ENCODE peak calls at places on chromosomes 2 and 18, in nine cellular contexts. K is stomach, G is fibroblast of villous mesenchyme, J is cardiac muscle cell, Y is type B pancreatic cell, R is GM23338, I is HFF-Myc, A is H9, D is Calu3. Z is an unnamed sample.

GRCh38 chr2:75592028-75592427 is 31.3 kb upstream of the EVA1A start:
- DNase-seq in K (no peak), G (peak), J (no peak), Y (no peak), R (no peak), I (no peak), A (no peak), D (no peak), Z (no peak)

GRCh38 chr2:205822578-205822977 is 140.3 kb downstream of the NRP2 start:
- DNase-seq in K (no peak), G (peak), J (no peak), Y (no peak), R (no peak), I (no peak), A (no peak), D (no peak), Z (no peak)

GRCh38 chr18:1676387-1676786 is 771.7 kb downstream of the ADCYAP1 start:
- DNase-seq in K (no peak), G (no peak), J (no peak), Y (no peak), R (no peak), I (no peak), A (no peak), D (no peak), Z (no peak)

GRCh38 chr2:217289909-217290283 is 430.0 kb upstream of the TNP1 start:
- DNase-seq in K (no peak), G (peak), J (peak), Y (no peak), R (peak), I (no peak), A (no peak), D (no peak), Z (no peak)

GRCh38 chr2:61405813-61406212 is 65.1 kb downstream of the USP34 start:
- DNase-seq in K (no peak), G (peak), J (no peak), Y (no peak), R (no peak), I (no peak), A (no peak), D (no peak), Z (no peak)

GRCh38 chr18:62790836-62791772 is 75.8 kb downstream of the PHLPP1 start:
- DNase-seq in K (no peak), G (peak), J (no peak), Y (no peak), R (no peak), I (no peak), A (no peak), D (no peak), Z (no peak)

GRCh38 chr2:72925328-72925943 is 8.1 kb downstream of the EMX1 start:
- DNase-seq in K (peak), G (no peak), J (peak), Y (peak), R (peak), I (no peak), A (peak), D (no peak), Z (no peak)

GRCh38 chr2:78992451-78992806 is 33.1 kb upstream of the REG3G start:
- DNase-seq in K (no peak), G (no peak), J (peak), Y (no peak), R (peak), I (no peak), A (peak), D (no peak), Z (peak)

GRCh38 chr18:35203001-35203553 is 37.8 kb upstream of the ZNF397 start:
- DNase-seq in K (no peak), G (no peak), J (no peak), Y (no peak), R (no peak), I (no peak), A (no peak), D (no peak), Z (no peak)

GRCh38 chr2:54966165-54966819 is 84.0 kb downstream of the RTN4 start:
- DNase-seq in K (no peak), G (no peak), J (no peak), Y (no peak), R (no peak), I (no peak), A (no peak), D (no peak), Z (no peak)

GRCh38 chr2:53994735-53995538 is 24.1 kb upstream of the PSME4 start:
- DNase-seq in K (no peak), G (no peak), J (no peak), Y (no peak), R (no peak), I (no peak), A (no peak), D (no peak), Z (no peak)

GRCh38 chr2:229870903-229871650 is 50.7 kb downstream of the TRIP12 start:
- DNase-seq in K (no peak), G (no peak), J (no peak), Y (no peak), R (no peak), I (peak), A (no peak), D (no peak), Z (no peak)

GRCh38 chr2:68369340-68369734 is 4.3 kb downstream of the PLEK start:
- DNase-seq in K (no peak), G (no peak), J (no peak), Y (no peak), R (no peak), I (no peak), A (no peak), D (no peak), Z (no peak)

GRCh38 chr2:46902465-46902864 is 13.1 kb downstream of the MCFD2 start:
- DNase-seq in K (no peak), G (no peak), J (no peak), Y (no peak), R (no peak), I (no peak), A (no peak), D (no peak), Z (no peak)

GRCh38 chr18:3931013-3931315 is 481.0 kb downstream of the TGIF1 start:
- DNase-seq in K (no peak), G (no peak), J (no peak), Y (no peak), R (no peak), I (no peak), A (no peak), D (no peak), Z (no peak)

GRCh38 chr18:64409511-64409910 is 260.6 kb upstream of the LINC00305 start:
- DNase-seq in K (no peak), G (no peak), J (peak), Y (no peak), R (peak), I (no peak), A (no peak), D (peak), Z (no peak)

GRCh38 chr18:11955299-11956029 is 25.8 kb upstream of the IMPA2 start:
- DNase-seq in K (no peak), G (peak), J (no peak), Y (no peak), R (peak), I (peak), A (peak), D (no peak), Z (no peak)

GRCh38 chr2:45469314-45470099 is 141.6 kb downstream of the SRBD1 start:
- DNase-seq in K (no peak), G (peak), J (no peak), Y (no peak), R (no peak), I (no peak), A (no peak), D (peak), Z (no peak)

GRCh38 chr2:31089645-31090044 is 48.6 kb downstream of the GALNT14 start:
- DNase-seq in K (no peak), G (no peak), J (no peak), Y (no peak), R (peak), I (no peak), A (no peak), D (no peak), Z (no peak)

GRCh38 chr18:48915621-48916425 is 34.9 kb downstream of the SMAD7 start:
- DNase-seq in K (no peak), G (peak), J (no peak), Y (no peak), R (no peak), I (no peak), A (peak), D (no peak), Z (no peak)

GRCh38 chr18:74065366-74065765 is 82.3 kb downstream of the FBXO15 start:
- DNase-seq in K (no peak), G (no peak), J (no peak), Y (no peak), R (no peak), I (no peak), A (no peak), D (no peak), Z (no peak)

GRCh38 chr2:18611184-18611583 is 21.8 kb upstream of the NT5C1B start:
- DNase-seq in K (no peak), G (no peak), J (no peak), Y (no peak), R (no peak), I (no peak), A (no peak), D (no peak), Z (no peak)

GRCh38 chr18:33755918-33756590 is 178.0 kb downstream of the ASXL3 start:
- DNase-seq in K (no peak), G (peak), J (no peak), Y (no peak), R (no peak), I (peak), A (no peak), D (peak), Z (no peak)

GRCh38 chr2:201907128-201907886 is 101.0 kb downstream of the CDK15 start:
- DNase-seq in K (no peak), G (peak), J (peak), Y (no peak), R (no peak), I (no peak), A (no peak), D (no peak), Z (no peak)

GRCh38 chr2:111944536-111945210 is 46.3 kb downstream of the MERTK start:
- DNase-seq in K (no peak), G (no peak), J (no peak), Y (no peak), R (no peak), I (no peak), A (no peak), D (no peak), Z (no peak)

GRCh38 chr18:4430836-4431235 is 24.3 kb downstream of the DLGAP1 start:
- DNase-seq in K (no peak), G (no peak), J (no peak), Y (no peak), R (no peak), I (no peak), A (no peak), D (no peak), Z (no peak)

GRCh38 chr2:46943881-46944798 is 28.5 kb upstream of the MCFD2 start:
- DNase-seq in K (no peak), G (no peak), J (no peak), Y (no peak), R (no peak), I (no peak), A (no peak), D (no peak), Z (no peak)

GRCh38 chr2:147763861-147764260 is 81.0 kb upstream of the ACVR2A start:
- DNase-seq in K (no peak), G (no peak), J (no peak), Y (no peak), R (no peak), I (no peak), A (no peak), D (no peak), Z (no peak)

GRCh38 chr2:194819367-194819766 is 837.7 kb upstream of the SLC39A10 start:
- DNase-seq in K (no peak), G (no peak), J (peak), Y (no peak), R (peak), I (no peak), A (no peak), D (peak), Z (no peak)

GRCh38 chr2:53593891-53594585 is 173.6 kb upstream of the CHAC2 start:
- DNase-seq in K (no peak), G (peak), J (no peak), Y (no peak), R (no peak), I (no peak), A (no peak), D (no peak), Z (no peak)

GRCh38 chr2:134320930-134321329 is 67.1 kb downstream of the MGAT5 start:
- DNase-seq in K (no peak), G (no peak), J (no peak), Y (no peak), R (no peak), I (no peak), A (no peak), D (no peak), Z (no peak)

GRCh38 chr2:217922101-217923006 is 80.4 kb downstream of the TNS1 start:
- DNase-seq in K (no peak), G (no peak), J (no peak), Y (no peak), R (no peak), I (no peak), A (no peak), D (no peak), Z (no peak)

GRCh38 chr2:166862582-166863132 is 25.6 kb upstream of the XIRP2 start:
- DNase-seq in K (no peak), G (no peak), J (no peak), Y (no peak), R (no peak), I (no peak), A (no peak), D (no peak), Z (no peak)

GRCh38 chr2:43265006-43265770 is 38.8 kb upstream of the ZFP36L2 start:
- DNase-seq in K (no peak), G (peak), J (peak), Y (no peak), R (no peak), I (no peak), A (no peak), D (no peak), Z (no peak)

GRCh38 chr18:76618721-76619120 is 123.7 kb upstream of the ZNF516 start:
- DNase-seq in K (no peak), G (no peak), J (no peak), Y (no peak), R (no peak), I (no peak), A (no peak), D (no peak), Z (no peak)

GRCh38 chr18:76621184-76621583 is 126.1 kb upstream of the ZNF516 start:
- DNase-seq in K (no peak), G (peak), J (no peak), Y (no peak), R (peak), I (no peak), A (no peak), D (no peak), Z (no peak)

GRCh38 chr18:76619342-76620315 is 124.6 kb upstream of the ZNF516 start:
- DNase-seq in K (peak), G (peak), J (peak), Y (no peak), R (peak), I (no peak), A (peak), D (no peak), Z (peak)

GRCh38 chr18:76621782-76622495 is 126.9 kb upstream of the ZNF516 start:
- DNase-seq in K (no peak), G (peak), J (no peak), Y (no peak), R (no peak), I (no peak), A (no peak), D (no peak), Z (no peak)

DNA sequence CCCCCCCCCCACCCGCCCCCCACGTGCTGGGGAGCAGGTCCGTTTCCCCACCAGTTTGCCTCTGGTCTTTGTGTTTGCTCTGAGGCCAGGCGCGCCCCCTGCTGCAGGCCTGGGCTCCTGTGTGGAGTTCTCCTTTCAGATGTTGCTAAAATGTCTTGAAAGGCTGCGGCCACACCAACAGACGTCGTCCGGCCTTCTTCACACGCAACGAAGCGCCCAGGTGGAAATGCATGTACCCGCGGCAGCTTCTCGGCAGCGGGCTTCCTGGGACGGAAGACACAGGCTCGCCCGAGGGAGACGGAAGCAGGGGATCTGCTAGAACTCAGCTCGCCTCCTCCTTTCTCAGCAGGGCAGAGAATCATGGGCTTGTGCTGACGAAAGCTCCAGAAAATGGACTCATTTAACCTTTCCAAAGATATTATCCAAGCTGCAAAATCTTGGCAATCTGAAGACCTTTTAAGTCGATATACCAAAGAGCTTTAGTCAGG is 125.3 kb upstream of the ZNF516 start:
- DNase-seq in K (peak), G (peak), J (peak), Y (no peak), R (peak), I (peak), A (peak), D (peak), Z (peak)
- TF ChIP-seq CTCF in K (peak), G (peak), J (peak), Y (peak), R (peak), I (peak), A (peak), D (peak), Z (peak)

GRCh38 chr2:179936654-179937053 is 70.4 kb downstream of the CWC22 start:
- DNase-seq in K (no peak), G (peak), J (peak), Y (no peak), R (peak), I (no peak), A (peak), D (peak), Z (peak)
- TF ChIP-seq CTCF in K (no peak), G (peak), J (peak), Y (peak), R (peak), I (peak), A (peak), D (peak), Z (peak)

GRCh38 chr2:153575171-153575853 is 96.8 kb upstream of the RPRM start:
- DNase-seq in K (no peak), G (no peak), J (no peak), Y (no peak), R (peak), I (no peak), A (no peak), D (no peak), Z (no peak)
- TF ChIP-seq CTCF in K (no peak), G (no peak), J (no peak), Y (no peak), R (peak), I (no peak), A (peak), D (no peak), Z (no peak)

GRCh38 chr2:57920342-57920939 is 126.2 kb upstream of the VRK2 start:
- DNase-seq in K (no peak), G (no peak), J (no peak), Y (no peak), R (no peak), I (no peak), A (no peak), D (no peak), Z (no peak)
- TF ChIP-seq CTCF in K (no peak), G (no peak), J (no peak), Y (no peak), R (no peak), I (no peak), A (no peak), D (no peak), Z (no peak)

Z was measured in progenitor cell of endocrine pancreas.